ENCODE peak calls at places on chromosomes 2 and 18, in four cellular contexts. X is left lung, Y is BE2C, H is fibroblast of lung. G is an unnamed sample.

GRCh38 chr2:10688921-10689807 is 611 bp downstream of the NOL10 start:
- DNase-seq in H (no peak), Y (no peak), X (no peak), G (no peak)

GRCh38 chr2:106839849-106840595 is 45.9 kb downstream of the ST6GAL2 start:
- DNase-seq in X (no peak), Y (peak; percentile 47), H (no peak), G (no peak)

GRCh38 chr18:32893915-32894314 is 121.1 kb upstream of the KLHL14 start:
- DNase-seq in Y (no peak), X (no peak), H (no peak), G (no peak)

GRCh38 chr2:234272069-234272850 is 221.8 kb downstream of the SPP2 start:
- DNase-seq in X (no peak), Y (no peak), H (no peak), G (no peak)

GRCh38 chr18:25422230-25422629 is 70.3 kb upstream of the ZNF521 start:
- DNase-seq in H (no peak), Y (no peak), X (no peak), G (no peak)

GRCh38 chr2:30315391-30316055 is 84.2 kb downstream of the LBH start:
- DNase-seq in X (no peak), H (peak; percentile 39), Y (no peak), G (no peak)

GRCh38 chr18:67386028-67386427 is 130.5 kb downstream of the DSEL start:
- DNase-seq in H (peak; percentile 76), Y (no peak), X (no peak), G (no peak)

GRCh38 chr2:57376985-57377384 is 669.6 kb upstream of the VRK2 start:
- DNase-seq in H (no peak), Y (no peak), X (no peak), G (no peak)

GRCh38 chr2:136141510-136142154 is 23.7 kb upstream of the CXCR4 start:
- DNase-seq in X (no peak), Y (peak; percentile 76), H (no peak), G (no peak)

GRCh38 chr2:24620936-24621335 is 129.9 kb downstream of the NCOA1 start:
- DNase-seq in X (no peak), Y (no peak), H (peak; percentile 53), G (no peak)

GRCh38 chr2:117057021-117057420 is 757.5 kb upstream of the DDX18 start:
- DNase-seq in H (no peak), Y (no peak), X (no peak), G (no peak)

GRCh38 chr2:134014196-134014960 is 239.5 kb upstream of the MGAT5 start:
- DNase-seq in Y (no peak), X (no peak), H (peak; percentile 58), G (no peak)

GRCh38 chr2:179264238-179265081 is at the start of gene SESTD1:
- DNase-seq in H (peak; percentile 43), X (peak; percentile 78), Y (peak; percentile 40), G (no peak)

GRCh38 chr2:205786976-205787375 is 104.7 kb downstream of the NRP2 start:
- DNase-seq in Y (no peak), X (no peak), H (no peak), G (no peak)

GRCh38 chr2:27596627-27597026 is 13.8 kb downstream of the ZNF512 start:
- DNase-seq in Y (no peak), H (no peak), X (no peak), G (no peak)

GRCh38 chr2:47259829-47260228 is 104.7 kb upstream of the STPG4 start:
- DNase-seq in X (no peak), Y (no peak), H (no peak), G (no peak)

GRCh38 chr18:6648581-6648980 is 80.9 kb upstream of the ARHGAP28 start:
- DNase-seq in H (no peak), X (no peak), Y (no peak), G (no peak)

GRCh38 chr18:55927831-55928230 is 339.8 kb upstream of the TCF4 start:
- DNase-seq in H (peak; percentile 83), Y (no peak), X (no peak), G (no peak)

GRCh38 chr18:36314098-36314497 is 16.6 kb downstream of the FHOD3 start:
- DNase-seq in Y (no peak), X (no peak), H (peak; percentile 49), G (no peak)

GRCh38 chr18:65523461-65523860 is 227.4 kb upstream of the CDH7 start:
- DNase-seq in X (no peak), Y (no peak), H (no peak), G (no peak)

GRCh38 chr18:68840554-68841263 is 42.8 kb downstream of the CCDC102B start:
- DNase-seq in X (no peak), Y (no peak), H (peak; percentile 96), G (no peak)

GRCh38 chr18:51168031-51168742 is 29.3 kb downstream of the MEX3C start:
- DNase-seq in Y (no peak), H (no peak), X (no peak), G (no peak)

GRCh38 chr2:241833101-241833937 is 24.3 kb downstream of the NEU4 start:
- DNase-seq in Y (no peak), X (no peak), H (peak; percentile 73), G (no peak)

GRCh38 chr2:30239308-30240161 is 8.2 kb downstream of the LBH start:
- DNase-seq in H (peak; percentile 39), X (peak; percentile 53), Y (peak; percentile 75), G (no peak)

GRCh38 chr2:10274376-10274775 is 28.3 kb upstream of the HPCAL1 start:
- DNase-seq in X (peak; percentile 12), H (no peak), Y (no peak), G (no peak)

GRCh38 chr2:106886916-106887758 is 1.2 kb upstream of the ST6GAL2 start:
- DNase-seq in Y (no peak), X (peak; percentile 36), H (peak; percentile 25), G (peak; percentile 78)

GRCh38 chr2:28606986-28607441 is 111.2 kb downstream of the PLB1 start:
- DNase-seq in H (peak; percentile 74), X (no peak), Y (no peak), G (no peak)

GRCh38 chr2:44325897-44326296 is 35.4 kb downstream of the PREPL start:
- DNase-seq in Y (no peak), X (no peak), H (no peak), G (no peak)

GRCh38 chr2:71275939-71276310 is 49.0 kb upstream of the PAIP2B start:
- DNase-seq in H (no peak), Y (no peak), X (no peak), G (no peak)

GRCh38 chr2:10084956-10085851 is 5.0 kb upstream of the CYS1 start:
- DNase-seq in X (no peak), Y (no peak), H (no peak), G (no peak)

GRCh38 chr2:189608799-189609422 is 28.3 kb upstream of the SLC40A1 start:
- DNase-seq in Y (no peak), X (no peak), H (peak; percentile 21), G (no peak)

GRCh38 chr2:130760754-130761751 is 5.7 kb downstream of the AMER3 start:
- DNase-seq in Y (no peak), X (no peak), H (no peak), G (no peak)

GRCh38 chr2:28445448-28446258 is 50.2 kb upstream of the PLB1 start:
- DNase-seq in Y (no peak), X (peak; percentile 61), H (peak; percentile 98), G (no peak)

GRCh38 chr18:32469190-32469611 is 1.5 kb downstream of the GAREM1 start:
- DNase-seq in Y (no peak), X (no peak), H (peak; percentile 32), G (peak; percentile 74)

GRCh38 chr2:28678944-28679343 is 72.7 kb upstream of the PPP1CB start:
- DNase-seq in X (no peak), H (no peak), Y (no peak), G (no peak)

GRCh38 chr2:109024477-109024876 is 35.5 kb upstream of the EDAR start:
- DNase-seq in H (no peak), X (no peak), Y (no peak), G (no peak)

GRCh38 chr18:76821875-76822509 is 365 bp upstream of the ZNF236 start:
- DNase-seq in X (peak; percentile 63), H (peak; percentile 46), Y (peak; percentile 34), G (peak; percentile 80)

GRCh38 chr2:169013628-169014026 is 17.5 kb downstream of the ABCB11 start:
- DNase-seq in X (no peak), Y (no peak), H (no peak), G (no peak)

GRCh38 chr2:231452799-231453508 is 11.3 kb downstream of the NCL start:
- DNase-seq in H (no peak), Y (peak; percentile 35), X (no peak), G (no peak)

DNA sequence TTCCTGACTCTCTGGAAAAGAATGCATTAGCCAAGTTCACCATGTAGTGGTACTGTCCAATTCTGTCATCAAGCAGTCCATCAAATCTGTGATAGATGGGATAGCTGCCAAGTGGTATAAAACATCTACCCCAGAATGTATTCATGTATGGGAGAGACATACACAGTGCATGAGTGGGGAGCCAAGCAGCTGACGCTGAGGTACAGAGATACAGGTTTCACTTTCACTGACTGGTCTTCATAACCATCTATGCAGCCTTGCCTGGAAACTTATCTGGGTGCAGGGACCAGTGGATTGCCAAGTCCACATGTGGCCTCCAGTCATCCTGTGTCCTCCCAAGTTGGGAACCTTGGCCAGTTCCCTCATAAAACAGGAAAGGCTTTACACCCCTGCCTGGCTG is 281.0 kb downstream of the MBD2 start:
- DNase-seq in H (peak; percentile 4), Y (no peak), X (no peak), G (no peak)
- H3K4me3 ChIP-seq in H (no peak overlapping the region), Y (no peak overlapping the region), X (no peak overlapping the region), G (no peak overlapping the region)

GRCh38 chr2:145845923-145846322 is 1326.0 kb upstream of the ZEB2 start:
- DNase-seq in H (no peak), Y (no peak), X (no peak), G (no peak)
- TF ChIP-seq CTCF in H (no peak), Y (no peak), X (no peak), G (no peak)

GRCh38 chr2:6959751-6960150 is 42.5 kb downstream of the RNF144A start:
- DNase-seq in X (no peak), Y (no peak), H (no peak), G (no peak)
- H3K4me3 ChIP-seq in X (no peak overlapping the region), Y (no peak overlapping the region), H (no peak overlapping the region), G (no peak overlapping the region)

GRCh38 chr2:217286833-217287232 is 427.0 kb upstream of the TNP1 start:
- DNase-seq in Y (no peak), X (no peak), H (peak; percentile 96), G (no peak)
- TF ChIP-seq CTCF in Y (no peak), X (no peak), H (no peak), G (no peak)

G was measured in ascending aorta.